ENCODE peak calls at places on chromosomes 13 and 19, in six cellular contexts. O, Q, I, U, W and E are unnamed samples.

GRCh38 chr13:30142502-30143211 is 164.7 kb downstream of the KATNAL1 start:
- DNase-seq in Q (no peak), I (peak), O (peak), W (peak), U (no peak), E (peak)

GRCh38 chr13:99066219-99066618 is 88.4 kb upstream of the DOCK9 start:
- DNase-seq in U (no peak), I (no peak), Q (no peak), W (no peak), O (no peak), E (no peak)

GRCh38 chr19:6531163-6531955 is 533 bp downstream of the TNFSF9 start:
- DNase-seq in Q (peak), O (no peak), I (no peak), U (no peak), W (no peak), E (no peak)

GRCh38 chr19:58451358-58452101 is at the start of gene ZNF324B:
- DNase-seq in U (peak), W (peak), I (peak), Q (peak), O (peak), E (peak)

GRCh38 chr19:41364546-41365391 is 820 bp upstream of the B9D2 start:
- DNase-seq in O (no peak), Q (no peak), I (no peak), W (no peak), U (no peak), E (no peak)

GRCh38 chr13:52695856-52696255 is 43.2 kb downstream of the SUGT1 start:
- DNase-seq in Q (no peak), O (no peak), U (no peak), I (no peak), W (no peak), E (peak)

GRCh38 chr19:370641-371330 is 26.2 kb upstream of the MIER2 start:
- DNase-seq in U (no peak), I (no peak), O (no peak), Q (no peak), W (no peak), E (no peak)

GRCh38 chr19:4051175-4052101 is 15.3 kb downstream of the ZBTB7A start:
- DNase-seq in U (no peak), W (no peak), Q (peak), O (peak), I (no peak), E (no peak)

GRCh38 chr13:112629161-112629560 is 41.2 kb upstream of the TUBGCP3 start:
- DNase-seq in I (no peak), W (no peak), O (no peak), U (no peak), Q (no peak), E (no peak)

GRCh38 chr19:55909801-55910200 is 22.3 kb downstream of the NLRP13 start:
- DNase-seq in Q (no peak), O (no peak), I (no peak), W (no peak), U (no peak), E (no peak)

GRCh38 chr13:22836475-22836874 is 344.3 kb upstream of the SGCG start:
- DNase-seq in O (no peak), W (no peak), Q (no peak), U (no peak), I (no peak), E (no peak)

GRCh38 chr19:4977299-4978174 is 8.6 kb downstream of the KDM4B start:
- DNase-seq in Q (no peak), U (no peak), W (peak), I (peak), O (peak), E (peak)

GRCh38 chr19:10854350-10855089 is 6.3 kb downstream of the C19orf38 start:
- DNase-seq in I (no peak), Q (no peak), O (no peak), W (no peak), U (no peak), E (no peak)

GRCh38 chr19:3358919-3359849 is 7.2 kb upstream of the NFIC start:
- DNase-seq in O (no peak), U (no peak), W (no peak), I (no peak), Q (peak), E (no peak)

GRCh38 chr13:113322043-113322461 is 25.0 kb downstream of the LAMP1 start:
- DNase-seq in O (no peak), I (no peak), U (no peak), Q (no peak), W (no peak), E (no peak)